ENCODE peak calls at places on chromosomes 1 and 21, in eight cellular contexts. T is fibroblast of lung, H is ascending aorta, E is mesothelial cell of epicardium, Z is neural crest cell, O is WTC11, M is IMR-90, R is breast epithelium. W is an unnamed sample.

GRCh38 chr1:43671626-43672330 is 21.8 kb downstream of the KDM4A start:
- DNase-seq in T (peak; percentile 83), H (no peak), E (no peak), Z (no peak), O (no peak), M (peak; percentile 82), R (no peak), W (no peak)

GRCh38 chr1:194538453-194538852 is 1352.0 kb upstream of the B3GALT2 start:
- DNase-seq in T (no peak), H (no peak), E (no peak), Z (no peak), O (no peak), M (no peak), R (no peak), W (no peak)

GRCh38 chr1:245772739-245773138 is 618.0 kb downstream of the KIF26B start:
- DNase-seq in T (no peak), H (no peak), E (no peak), Z (no peak), O (no peak), M (no peak), R (no peak), W (no peak)

GRCh38 chr1:158283965-158284364 is 5.8 kb upstream of the CD1C start:
- DNase-seq in T (no peak), H (no peak), E (no peak), Z (no peak), O (no peak), M (no peak), R (no peak), W (no peak)

GRCh38 chr1:234870020-234870378 is 258.6 kb downstream of the TOMM20 start:
- DNase-seq in T (no peak), H (no peak), E (no peak), Z (no peak), O (no peak), M (no peak), R (no peak), W (no peak)

GRCh38 chr1:3981746-3982505 is 81.9 kb upstream of the C1orf174 start:
- DNase-seq in T (no peak), H (no peak), E (no peak), Z (no peak), O (no peak), M (no peak), R (no peak), W (no peak)

GRCh38 chr1:20266141-20266540 is 24.5 kb upstream of the VWA5B1 start:
- DNase-seq in T (peak; percentile 84), H (no peak), E (no peak), Z (no peak), O (no peak), M (peak; percentile 49), R (no peak), W (no peak)

GRCh38 chr1:80882552-80882951 is 918.2 kb upstream of the ADGRL2 start:
- DNase-seq in T (peak; percentile 71), H (no peak), E (no peak), Z (no peak), O (no peak), M (peak; percentile 65), R (no peak), W (no peak)

GRCh38 chr21:39020751-39021474 is 162.3 kb downstream of the PSMG1 start:
- DNase-seq in T (peak; percentile 76), H (peak; percentile 82), E (no peak), Z (no peak), O (no peak), M (peak; percentile 74), R (peak; percentile 71), W (no peak)

GRCh38 chr1:23423415-23424170 is 955 bp downstream of the TCEA3 start:
- DNase-seq in T (no peak), H (no peak), E (no peak), Z (no peak), O (peak; percentile 51), M (no peak), R (no peak), W (no peak)

GRCh38 chr21:26748066-26748465 is 97.1 kb downstream of the ADAMTS1 start:
- DNase-seq in T (no peak), H (no peak), E (no peak), Z (no peak), O (no peak), M (no peak), R (no peak), W (no peak)

GRCh38 chr1:58735591-58735990 is 35.7 kb upstream of the MYSM1 start:
- DNase-seq in T (no peak), H (no peak), E (no peak), Z (no peak), O (no peak), M (no peak), R (no peak), W (no peak)

GRCh38 chr1:221335161-221336101 is 406.5 kb downstream of the DUSP10 start:
- DNase-seq in T (peak; percentile 92), H (no peak), E (no peak), Z (no peak), O (no peak), M (peak; percentile 69), R (no peak), W (peak; percentile 24)

GRCh38 chr1:154760469-154760933 is 109.6 kb downstream of the KCNN3 start:
- DNase-seq in T (no peak), H (peak; percentile 65), E (peak; percentile 69), Z (peak; percentile 68), O (peak; percentile 87), M (no peak), R (peak; percentile 43), W (peak; percentile 48)

GRCh38 chr1:17148950-17149608 is 29.8 kb upstream of the PADI2 start:
- DNase-seq in T (no peak), H (no peak), E (no peak), Z (no peak), O (no peak), M (no peak), R (no peak), W (no peak)

GRCh38 chr1:145953861-145954260 is 4.0 kb downstream of the LIX1L start:
- DNase-seq in T (no peak), H (no peak), E (no peak), Z (no peak), O (no peak), M (no peak), R (no peak), W (no peak)

GRCh38 chr21:31397515-31397926 is 53.5 kb upstream of the TIAM1 start:
- DNase-seq in T (peak; percentile 12), H (no peak), E (peak; percentile 39), Z (no peak), O (no peak), M (no peak), R (no peak), W (no peak)

GRCh38 chr1:92441316-92442311 is 45.1 kb downstream of the GFI1 start:
- DNase-seq in T (no peak), H (no peak), E (no peak), Z (no peak), O (peak; percentile 73), M (no peak), R (no peak), W (no peak)

GRCh38 chr1:215526147-215526845 is 40.8 kb upstream of the KCTD3 start:
- DNase-seq in T (peak; percentile 40), H (no peak), E (no peak), Z (no peak), O (no peak), M (peak; percentile 69), R (no peak), W (no peak)

GRCh38 chr1:3014443-3015268 is 6.6 kb upstream of the ACTRT2 start:
- DNase-seq in T (no peak), H (no peak), E (peak; percentile 15), Z (no peak), O (no peak), M (no peak), R (no peak), W (no peak)

GRCh38 chr1:19448491-19449439 is 36.6 kb downstream of the CAPZB start:
- DNase-seq in T (peak; percentile 90), H (peak; percentile 83), E (no peak), Z (no peak), O (no peak), M (peak; percentile 93), R (no peak), W (no peak)

DNA sequence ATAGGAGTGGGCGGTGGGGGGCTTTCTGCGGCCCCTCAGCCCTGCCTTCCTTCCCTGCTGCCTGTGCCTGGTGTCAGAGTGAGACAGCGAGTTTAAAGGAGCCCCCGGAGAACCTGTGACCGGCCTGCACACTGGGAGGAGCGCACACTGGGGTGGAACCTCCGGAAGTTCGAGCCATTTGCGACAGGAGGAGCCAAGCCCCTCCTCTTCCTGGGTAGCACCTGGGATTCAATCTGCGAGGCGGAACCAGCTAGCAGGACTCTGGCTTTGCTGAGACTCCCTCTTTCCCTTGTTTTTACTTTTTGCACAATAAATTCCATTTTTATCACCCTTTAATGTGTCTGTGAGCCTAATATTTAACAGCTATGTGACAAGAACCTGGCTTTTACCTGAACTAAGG is 540.6 kb downstream of the NPHP4 start:
- DNase-seq in T (no peak), H (no peak), E (no peak), Z (no peak), O (no peak), M (no peak), R (no peak), W (no peak)
- TF ChIP-seq CTCF in T (no peak), H (no peak), E (no peak), Z (no peak), O (no peak), M (no peak), R (no peak), W (no peak)

DNA sequence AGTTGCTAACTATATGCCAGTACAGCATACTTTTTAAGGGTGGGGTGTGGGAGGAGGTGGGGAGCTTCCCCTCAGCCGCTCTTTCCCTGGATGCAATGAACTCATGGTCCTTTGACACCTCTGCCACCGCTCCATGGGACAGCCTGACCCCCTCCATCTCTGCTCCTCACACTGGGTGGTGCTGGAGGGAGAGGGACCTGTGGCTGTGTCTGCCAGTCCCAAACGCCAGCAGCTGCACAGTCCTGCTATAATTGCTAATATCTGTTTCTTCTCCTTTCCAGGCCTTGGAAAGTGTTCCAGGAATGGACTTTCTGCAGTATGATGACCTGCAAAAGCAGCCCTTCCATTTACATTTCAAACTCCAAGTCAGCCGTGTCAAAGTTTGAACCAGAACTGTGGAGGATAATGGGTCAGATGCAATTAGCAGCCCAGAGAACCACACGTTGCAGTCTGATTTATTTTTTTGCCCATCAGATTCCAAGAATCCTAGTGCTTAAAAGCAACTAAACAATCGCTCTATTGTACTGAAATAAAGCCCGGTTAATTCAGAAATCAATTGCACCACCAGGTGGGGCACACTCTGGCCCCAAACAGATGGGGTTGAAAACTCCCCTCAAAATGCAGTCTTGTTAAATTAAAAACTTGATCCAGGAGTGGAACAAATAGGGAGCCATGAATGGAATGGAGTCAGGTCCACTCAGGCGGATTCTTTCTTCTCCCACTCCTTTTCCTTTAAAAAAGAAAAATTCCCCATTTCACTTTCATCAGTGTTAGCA is 160.6 kb upstream of the LMO4 start:
- DNase-seq in T (no peak), H (no peak), E (no peak), Z (no peak), O (no peak), M (no peak), R (no peak), W (no peak)
- TF ChIP-seq CTCF in T (no peak), H (no peak), E (no peak), Z (peak; percentile 46), O (no peak), M (no peak), R (peak; percentile 26), W (no peak)

GRCh38 chr1:170743083-170743482 is 79.2 kb downstream of the PRRX1 start:
- DNase-seq in T (no peak), H (no peak), E (no peak), Z (no peak), O (no peak), M (no peak), R (no peak), W (no peak)
- TF ChIP-seq CTCF in T (no peak), H (no peak), E (no peak), Z (no peak), O (no peak), M (no peak), R (no peak), W (no peak)

GRCh38 chr1:7186382-7187120 is 401.3 kb downstream of the CAMTA1 start:
- DNase-seq in T (no peak), H (no peak), E (no peak), Z (no peak), O (peak; percentile 23), M (no peak), R (no peak), W (no peak)
- TF ChIP-seq CTCF in T (no peak), H (no peak), E (no peak), Z (no peak), O (peak; percentile 19), M (no peak), R (no peak), W (no peak)

W was measured in omental fat pad.